ENCODE peak calls at places on chromosomes 12 and 14, in five cellular contexts. One of them, this sample, is unnamed.

GRCh38 chr14:20501346-20501745 is 4.0 kb upstream of the RNASE10 start:
- DNase-seq in IMR-90: peak; percentile 25
- DNase-seq in H9: no peak
- DNase-seq in H1: no peak
- DNase-seq in mesendoderm: no peak
- DNase-seq in this sample: no peak

GRCh38 chr14:100729982-100730381 is 3.3 kb downstream of the DLK1 start:
- DNase-seq in IMR-90: peak; percentile 15
- DNase-seq in H9: no peak
- DNase-seq in H1: no peak
- DNase-seq in mesendoderm: no peak
- DNase-seq in this sample: no peak

GRCh38 chr12:57452937-57453509 is 2.1 kb upstream of the INHBE start:
- DNase-seq in IMR-90: peak; percentile 84
- DNase-seq in H9: peak; percentile 93
- DNase-seq in H1: peak; percentile 94
- DNase-seq in mesendoderm: peak; percentile 90
- DNase-seq in this sample: no peak

GRCh38 chr12:115375188-115375991 is 691.4 kb upstream of the TBX3 start:
- DNase-seq in IMR-90: peak; percentile 81
- DNase-seq in H9: no peak
- DNase-seq in H1: no peak
- DNase-seq in mesendoderm: peak; percentile 61
- DNase-seq in this sample: no peak

GRCh38 chr12:75360920-75361319 is 26.4 kb downstream of the GLIPR1L1 start:
- DNase-seq in IMR-90: no peak
- DNase-seq in H9: no peak
- DNase-seq in H1: no peak
- DNase-seq in mesendoderm: no peak
- DNase-seq in this sample: no peak

GRCh38 chr14:33943081-33943480 is 7.8 kb downstream of the EGLN3 start:
- DNase-seq in IMR-90: no peak
- DNase-seq in H9: no peak
- DNase-seq in H1: no peak
- DNase-seq in mesendoderm: no peak
- DNase-seq in this sample: no peak

GRCh38 chr12:94873368-94874085 is 130.0 kb downstream of the NDUFA12 start:
- DNase-seq in IMR-90: no peak
- DNase-seq in H9: peak; percentile 55
- DNase-seq in H1: peak; percentile 75
- DNase-seq in mesendoderm: peak; percentile 21
- DNase-seq in this sample: peak; percentile 46

GRCh38 chr14:100062602-100063001 is 2.6 kb upstream of the EVL start:
- DNase-seq in IMR-90: no peak
- DNase-seq in H9: no peak
- DNase-seq in H1: no peak
- DNase-seq in mesendoderm: no peak
- DNase-seq in this sample: no peak

GRCh38 chr12:62658910-62659309 is 192.3 kb downstream of the MON2 start:
- DNase-seq in IMR-90: no peak
- DNase-seq in H9: no peak
- DNase-seq in H1: no peak
- DNase-seq in mesendoderm: peak; percentile 35
- DNase-seq in this sample: no peak

GRCh38 chr12:97639702-97640101 is 177.1 kb downstream of the RMST start:
- DNase-seq in IMR-90: no peak
- DNase-seq in H9: no peak
- DNase-seq in H1: no peak
- DNase-seq in mesendoderm: peak; percentile 90
- DNase-seq in this sample: no peak

GRCh38 chr12:33828326-33828725 is 194.0 kb upstream of the ALG10 start:
- DNase-seq in IMR-90: no peak
- DNase-seq in H9: no peak
- DNase-seq in H1: no peak
- DNase-seq in mesendoderm: no peak
- DNase-seq in this sample: no peak

GRCh38 chr12:3135522-3136461 is 58.6 kb downstream of the TSPAN9 start:
- DNase-seq in IMR-90: peak; percentile 80
- DNase-seq in H9: peak; percentile 85
- DNase-seq in H1: peak; percentile 63
- DNase-seq in mesendoderm: peak; percentile 93
- DNase-seq in this sample: peak; percentile 84

GRCh38 chr14:53630336-53630735 is 326.3 kb downstream of the BMP4 start:
- DNase-seq in IMR-90: no peak
- DNase-seq in H9: no peak
- DNase-seq in H1: no peak
- DNase-seq in mesendoderm: no peak
- DNase-seq in this sample: no peak

GRCh38 chr12:80041691-80042090 is 57.6 kb upstream of the OTOGL start:
- DNase-seq in IMR-90: peak; percentile 68
- DNase-seq in H9: no peak
- DNase-seq in H1: no peak
- DNase-seq in mesendoderm: no peak
- DNase-seq in this sample: no peak

GRCh38 chr14:86013663-86014062 is 483.7 kb downstream of the FLRT2 start:
- DNase-seq in IMR-90: peak; percentile 80
- DNase-seq in H9: no peak
- DNase-seq in H1: no peak
- DNase-seq in mesendoderm: no peak
- DNase-seq in this sample: no peak

GRCh38 chr14:74504874-74505617 is 11.5 kb downstream of the ISCA2 start:
- DNase-seq in IMR-90: no peak
- DNase-seq in H9: no peak
- DNase-seq in H1: no peak
- DNase-seq in mesendoderm: no peak
- DNase-seq in this sample: no peak

GRCh38 chr12:94879542-94879941 is 124.0 kb downstream of the NDUFA12 start:
- DNase-seq in IMR-90: peak; percentile 7
- DNase-seq in H9: no peak
- DNase-seq in H1: no peak
- DNase-seq in mesendoderm: peak; percentile 30
- DNase-seq in this sample: peak; percentile 48

GRCh38 chr12:103278329-103278728 is 217.4 kb downstream of the C12orf42 start:
- DNase-seq in IMR-90: no peak
- DNase-seq in H9: no peak
- DNase-seq in H1: no peak
- DNase-seq in mesendoderm: no peak
- DNase-seq in this sample: no peak

DNA sequence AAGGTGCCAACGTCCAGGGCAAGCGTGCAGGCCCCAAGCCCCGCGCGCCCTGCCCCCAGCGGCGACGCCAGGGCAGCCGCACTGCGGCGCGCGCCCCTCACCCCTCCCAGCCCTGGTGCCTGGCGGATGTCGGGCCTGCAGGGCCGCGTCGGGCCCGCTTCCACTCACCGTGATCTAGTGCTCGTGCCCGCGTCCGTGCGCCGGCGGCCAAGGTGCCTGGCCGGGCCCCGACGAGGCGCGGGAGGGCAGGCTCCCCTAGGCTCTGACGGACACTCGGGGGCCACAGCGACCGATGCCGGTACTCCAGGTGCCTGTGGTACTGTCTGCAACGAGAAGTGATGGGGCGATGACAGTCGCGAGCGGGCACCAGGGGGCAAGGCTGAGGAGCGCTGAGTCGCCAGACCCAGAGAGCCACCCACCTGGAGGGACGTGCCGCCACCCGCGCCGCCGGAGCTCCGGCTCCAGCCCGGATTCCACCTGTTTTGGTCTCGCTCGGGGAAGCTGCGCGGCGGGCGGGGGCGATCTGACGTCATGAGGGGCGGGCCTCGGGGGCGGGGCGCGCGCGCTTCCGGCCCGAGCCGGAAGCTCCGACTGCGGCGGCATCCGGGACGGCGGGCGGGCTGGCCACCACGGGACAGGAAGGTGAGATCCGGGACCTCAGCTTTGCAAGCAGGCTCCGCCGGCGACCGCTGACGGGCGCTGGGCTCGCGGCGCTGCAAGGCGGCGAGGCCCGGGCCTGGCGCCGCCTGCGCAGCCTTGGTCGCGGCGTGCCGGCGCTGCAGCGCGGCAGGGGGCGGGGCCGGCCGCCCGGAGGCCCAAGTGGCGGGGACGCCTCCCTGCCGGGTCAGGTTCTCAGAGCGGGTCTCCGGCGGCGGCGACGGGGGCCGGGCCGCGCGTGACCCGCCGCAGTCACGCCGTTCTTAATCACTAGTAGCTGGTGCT is at the start of the genes LYSET and MOAP1:
- DNase-seq in IMR-90: peak; percentile 79
- DNase-seq in H9: peak; percentile 93
- DNase-seq in H1: peak; percentile 87
- DNase-seq in mesendoderm: peak; percentile 95
- DNase-seq in this sample: peak; percentile 87
- H3K4ac ChIP-seq in IMR-90: peak within 1 kb of the TSS; percentile 55
- H3K4ac ChIP-seq in H9: no peak within 1 kb of the TSS
- H3K4ac ChIP-seq in H1: peak within 1 kb of the TSS; percentile 9
- H3K4ac ChIP-seq in mesendoderm: no peak within 1 kb of the TSS
- H3K4ac ChIP-seq in this sample: peak within 1 kb of the TSS; percentile 23

GRCh38 chr12:86139671-86140070 is 116.5 kb downstream of the MGAT4C start:
- DNase-seq in IMR-90: peak; percentile 25
- DNase-seq in H9: no peak
- DNase-seq in H1: no peak
- DNase-seq in mesendoderm: no peak
- DNase-seq in this sample: no peak
- H3K27ac ChIP-seq in IMR-90: no peak overlapping the region
- H3K27ac ChIP-seq in H9: no peak overlapping the region
- H3K27ac ChIP-seq in H1: no peak overlapping the region
- H3K27ac ChIP-seq in mesendoderm: no peak overlapping the region
- H3K27ac ChIP-seq in this sample: no peak overlapping the region

GRCh38 chr12:89087149-89087834 is 265.0 kb downstream of the DUSP6 start:
- DNase-seq in IMR-90: no peak
- DNase-seq in H9: no peak
- DNase-seq in H1: no peak
- DNase-seq in mesendoderm: peak; percentile 92
- DNase-seq in this sample: no peak
- H2BK15ac ChIP-seq in IMR-90: no peak overlapping the region
- H2BK15ac ChIP-seq in H9: no peak overlapping the region
- H2BK15ac ChIP-seq in H1: peak overlapping the region; percentile 18
- H2BK15ac ChIP-seq in mesendoderm: no peak overlapping the region
- H2BK15ac ChIP-seq in this sample: no peak overlapping the region

DNA sequence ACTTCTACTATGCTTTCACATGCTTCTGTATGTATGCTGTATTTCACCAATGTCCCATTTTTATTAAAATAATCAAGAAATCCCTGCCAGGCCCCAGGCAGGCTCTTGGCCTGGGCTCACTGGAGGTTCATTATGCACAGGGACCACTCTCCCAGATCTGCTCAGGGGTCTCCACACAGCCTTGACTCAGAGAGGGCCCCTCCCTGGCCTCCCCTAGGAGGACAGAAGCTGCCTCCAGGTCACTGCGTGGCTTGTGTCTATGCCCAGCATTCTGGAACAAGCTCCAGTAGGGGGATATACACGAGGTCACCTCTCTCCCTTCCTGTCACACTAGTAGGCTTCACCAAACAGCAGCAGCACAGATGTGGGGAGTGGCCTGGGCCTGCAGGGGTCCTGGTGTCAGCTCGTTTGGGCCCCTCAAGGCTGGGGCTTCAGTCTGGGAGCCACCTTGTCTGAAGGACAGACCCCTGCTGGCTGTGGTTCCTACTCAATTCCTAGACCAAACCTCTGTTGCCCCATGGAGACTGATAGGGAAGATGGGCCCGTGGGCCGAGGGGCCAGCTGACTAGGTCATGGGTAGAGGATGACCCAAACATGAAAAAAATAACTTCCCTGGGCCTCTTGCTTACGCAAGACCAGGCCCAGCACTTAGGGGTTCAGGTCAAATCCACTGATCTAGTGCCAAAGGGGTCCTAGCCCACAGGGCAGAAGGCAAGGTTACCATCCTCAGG is 37.6 kb downstream of the ANAPC7 start:
- DNase-seq in IMR-90: no peak
- DNase-seq in H9: no peak
- DNase-seq in H1: no peak
- DNase-seq in mesendoderm: peak; percentile 31
- DNase-seq in this sample: no peak
- H3K4ac ChIP-seq in IMR-90: no peak overlapping the region
- H3K4ac ChIP-seq in H9: no peak overlapping the region
- H3K4ac ChIP-seq in H1: no peak overlapping the region
- H3K4ac ChIP-seq in mesendoderm: no peak overlapping the region
- H3K4ac ChIP-seq in this sample: no peak overlapping the region

DNA sequence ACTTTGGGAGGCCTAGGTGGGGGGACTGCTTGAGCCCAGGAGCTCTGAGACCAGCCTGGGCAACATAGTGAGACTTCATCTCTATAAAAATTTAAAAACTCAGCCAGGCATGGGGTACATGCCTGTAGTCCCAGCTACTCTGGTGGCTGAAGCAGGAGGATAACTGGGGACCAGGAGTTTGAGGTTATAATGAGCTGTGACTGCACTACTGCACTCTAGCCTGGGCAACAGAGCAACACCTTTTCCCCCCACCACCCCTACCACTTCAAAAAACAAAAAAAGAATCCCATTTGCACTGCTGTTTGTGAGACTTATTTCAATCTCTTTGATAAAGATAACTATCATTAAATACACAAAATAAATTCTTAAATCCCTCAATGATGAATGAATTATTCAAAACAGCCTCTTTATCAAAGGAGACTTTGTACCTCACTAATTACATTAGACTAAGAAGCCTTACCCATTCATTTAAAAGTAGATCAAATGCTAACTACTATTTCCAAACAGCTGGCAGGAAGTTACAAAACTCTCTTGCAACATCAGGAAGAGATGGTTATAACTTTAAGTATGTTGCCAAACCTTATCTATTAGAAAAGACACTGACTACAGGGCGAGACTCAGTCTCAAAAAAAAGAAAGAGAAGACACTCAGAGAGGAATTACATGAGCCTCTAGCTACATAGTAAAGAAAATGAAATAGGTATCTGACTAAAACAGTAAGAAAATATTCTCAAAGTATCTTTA is 14.7 kb downstream of the BLTP3B start:
- DNase-seq in IMR-90: peak; percentile 82
- DNase-seq in H9: no peak
- DNase-seq in H1: no peak
- DNase-seq in mesendoderm: no peak
- DNase-seq in this sample: no peak
- H3K27ac ChIP-seq in IMR-90: peak overlapping the region; percentile 94
- H3K27ac ChIP-seq in H9: no peak overlapping the region
- H3K27ac ChIP-seq in H1: no peak overlapping the region
- H3K27ac ChIP-seq in mesendoderm: no peak overlapping the region
- H3K27ac ChIP-seq in this sample: no peak overlapping the region

GRCh38 chr14:79150226-79150625 is 980.1 kb downstream of the NRXN3 start:
- DNase-seq in IMR-90: no peak
- DNase-seq in H9: no peak
- DNase-seq in H1: no peak
- DNase-seq in mesendoderm: no peak
- DNase-seq in this sample: no peak
- H2BK15ac ChIP-seq in IMR-90: no peak overlapping the region
- H2BK15ac ChIP-seq in H9: no peak overlapping the region
- H2BK15ac ChIP-seq in H1: no peak overlapping the region
- H2BK15ac ChIP-seq in mesendoderm: no peak overlapping the region
- H2BK15ac ChIP-seq in this sample: no peak overlapping the region

GRCh38 chr12:124379938-124380754 is 85.3 kb downstream of the RFLNA start:
- DNase-seq in IMR-90: peak; percentile 89
- DNase-seq in H9: no peak
- DNase-seq in H1: no peak
- DNase-seq in mesendoderm: no peak
- DNase-seq in this sample: no peak
- H3K4ac ChIP-seq in IMR-90: peak overlapping the region; percentile 95
- H3K4ac ChIP-seq in H9: no peak overlapping the region
- H3K4ac ChIP-seq in H1: no peak overlapping the region
- H3K4ac ChIP-seq in mesendoderm: no peak overlapping the region
- H3K4ac ChIP-seq in this sample: no peak overlapping the region

This sample was measured in neuronal stem cell.